ENCODE peak calls at places on chromosomes 2 and 18, in ten cellular contexts. L is cardiac fibroblast, P is fibroblast of mammary gland, Q is SW480, N is body of pancreas, S is RPMI7951, W is kidney, E is colonic mucosa, D is stomach, Z is GM18507. U is an unnamed sample.

GRCh38 chr2:81894451-81894990 is 1590.0 kb upstream of the LRRTM1 start:
- DNase-seq in L (peak; percentile 5), P (no peak), Q (peak; percentile 19), N (no peak), S (peak; percentile 30), W (no peak), E (no peak), D (no peak), Z (no peak), U (no peak)

GRCh38 chr2:85794038-85794441 is 40.2 kb downstream of the ATOH8 start:
- DNase-seq in L (no peak), P (no peak), Q (no peak), N (no peak), S (peak; percentile 53), W (no peak), E (no peak), D (no peak), Z (no peak), U (no peak)

GRCh38 chr18:22108674-22109073 is 60.7 kb upstream of the GATA6 start:
- DNase-seq in L (peak; percentile 22), P (peak; percentile 8), Q (peak; percentile 17), N (peak; percentile 50), S (peak; percentile 8), W (no peak), E (no peak), D (peak; percentile 35), Z (no peak), U (no peak)

GRCh38 chr2:217656366-217656765 is 346.4 kb downstream of the TNS1 start:
- DNase-seq in L (no peak), P (no peak), Q (no peak), N (no peak), S (no peak), W (no peak), E (no peak), D (no peak), Z (no peak), U (no peak)

GRCh38 chr2:150080115-150080514 is 407.4 kb downstream of the RND3 start:
- DNase-seq in L (no peak), P (peak; percentile 36), Q (peak; percentile 10), N (no peak), S (peak; percentile 73), W (no peak), E (no peak), D (no peak), Z (no peak), U (no peak)

GRCh38 chr2:26011609-26011989 is 22.3 kb upstream of the RAB10 start:
- DNase-seq in L (no peak), P (no peak), Q (no peak), N (no peak), S (no peak), W (no peak), E (no peak), D (no peak), Z (no peak), U (no peak)

GRCh38 chr2:77228379-77228778 is 293.8 kb downstream of the LRRTM4 start:
- DNase-seq in L (peak; percentile 6), P (no peak), Q (no peak), N (no peak), S (no peak), W (no peak), E (no peak), D (no peak), Z (no peak), U (no peak)

GRCh38 chr2:72998234-72998651 is 73.3 kb downstream of the SFXN5 start:
- DNase-seq in L (no peak), P (no peak), Q (no peak), N (no peak), S (no peak), W (no peak), E (no peak), D (peak; percentile 17), Z (no peak), U (no peak)

GRCh38 chr2:68196120-68196716 is 38.5 kb downstream of the PNO1 start:
- DNase-seq in L (peak; percentile 73), P (peak; percentile 68), Q (peak; percentile 40), N (peak; percentile 60), S (no peak), W (no peak), E (peak; percentile 55), D (no peak), Z (no peak), U (no peak)

GRCh38 chr18:45567123-45567522 is 48.2 kb upstream of the SLC14A2 start:
- DNase-seq in L (peak; percentile 40), P (peak; percentile 43), Q (no peak), N (no peak), S (peak; percentile 85), W (no peak), E (no peak), D (no peak), Z (no peak), U (no peak)

GRCh38 chr2:85390941-85391669 is 19.1 kb downstream of the CAPG start:
- DNase-seq in L (peak; percentile 58), P (peak; percentile 44), Q (peak; percentile 31), N (peak; percentile 80), S (peak; percentile 15), W (no peak), E (peak; percentile 79), D (peak; percentile 74), Z (no peak), U (peak; percentile 87)

GRCh38 chr2:29650634-29651097 is 270.7 kb downstream of the ALK start:
- DNase-seq in L (no peak), P (no peak), Q (no peak), N (no peak), S (peak; percentile 73), W (no peak), E (no peak), D (no peak), Z (no peak), U (no peak)

GRCh38 chr18:51575171-51575570 is 377.7 kb upstream of the MEX3C start:
- DNase-seq in L (no peak), P (no peak), Q (no peak), N (no peak), S (no peak), W (no peak), E (no peak), D (no peak), Z (no peak), U (no peak)

GRCh38 chr2:173058097-173058496 is 17.5 kb upstream of the MAP3K20 start:
- DNase-seq in L (peak; percentile 50), P (peak; percentile 76), Q (no peak), N (no peak), S (no peak), W (no peak), E (no peak), D (no peak), Z (no peak), U (no peak)

U was measured in Peyer's patch.